ENCODE peak calls at places on chromosomes 4 and X, in four cellular contexts. Q, P, X and I are unnamed samples. For H3K4me1, the result is how much of the 10 kb centered on the place peaks cover.

GRCh38 chrX:29890004-29890403 is 325.4 kb upstream of the MAGEB2 start:
- DNase-seq in Q (no peak), P (peak), X (no peak), I (no peak)

GRCh38 chrX:134542485-134542884 is 82.5 kb downstream of the HPRT1 start:
- DNase-seq in Q (peak), X (no peak), P (peak), I (no peak)

GRCh38 chr4:20320232-20320631 is 68.5 kb downstream of the SLIT2 start:
- DNase-seq in P (no peak), X (no peak), Q (no peak), I (no peak)

GRCh38 chr4:57139783-57140182 is 29.6 kb upstream of the IGFBP7 start:
- DNase-seq in P (no peak), X (no peak), Q (peak), I (no peak)

GRCh38 chr4:101155368-101155767 is 192.0 kb downstream of the PPP3CA start:
- DNase-seq in X (no peak), Q (no peak), P (peak), I (no peak)

GRCh38 chr4:132387060-132387459 is 762.0 kb upstream of the PCDH10 start:
- DNase-seq in P (no peak), Q (no peak), X (no peak), I (no peak)

GRCh38 chr4:76673361-76673760 is 224.6 kb downstream of the SOWAHB start:
- DNase-seq in Q (no peak), P (peak), X (no peak), I (no peak)

GRCh38 chr4:41134581-41134980 is 79.8 kb downstream of the APBB2 start:
- DNase-seq in X (no peak), Q (no peak), P (peak), I (no peak)

GRCh38 chr4:33566649-33567048 is 2677.7 kb downstream of the ARAP2 start:
- DNase-seq in X (no peak), P (no peak), Q (no peak), I (no peak)

GRCh38 chr4:2754848-2755820 is 1.0 kb downstream of the TNIP2 start:
- DNase-seq in X (no peak), P (no peak), Q (no peak), I (no peak)

GRCh38 chr4:184487503-184487902 is 13.2 kb upstream of the IRF2 start:
- DNase-seq in X (no peak), Q (no peak), P (no peak), I (peak)
- H3K4me3 ChIP-seq in X (no peak), Q (no peak), P (no peak), I (no peak)

GRCh38 chr4:143352052-143352451 is 15.4 kb downstream of the GAB1 start:
- DNase-seq in X (peak), P (no peak), Q (no peak), I (no peak)

GRCh38 chr4:143353797-143354196 is 17.1 kb downstream of the GAB1 start:
- DNase-seq in P (no peak), X (no peak), Q (no peak), I (no peak)

GRCh38 chr4:143354990-143355389 is 18.3 kb downstream of the GAB1 start:
- DNase-seq in Q (no peak), X (no peak), P (no peak), I (no peak)

GRCh38 chr4:143351149-143351691 is 14.5 kb downstream of the GAB1 start:
- DNase-seq in X (no peak), Q (no peak), P (no peak), I (no peak)

GRCh38 chr4:143352720-143353119 is 16.0 kb downstream of the GAB1 start:
- DNase-seq in X (no peak), P (no peak), Q (no peak), I (no peak)
- H3K4me1 ChIP-seq in X (under half), P (under half), Q (under half), I (under half)

GRCh38 chr4:80268081-80268823 is 1.8 kb downstream of the FGF5 start:
- DNase-seq in P (peak), X (no peak), Q (no peak), I (no peak)
- H3K4me3 ChIP-seq in P (peak), X (no peak), Q (no peak), I (no peak)

DNA sequence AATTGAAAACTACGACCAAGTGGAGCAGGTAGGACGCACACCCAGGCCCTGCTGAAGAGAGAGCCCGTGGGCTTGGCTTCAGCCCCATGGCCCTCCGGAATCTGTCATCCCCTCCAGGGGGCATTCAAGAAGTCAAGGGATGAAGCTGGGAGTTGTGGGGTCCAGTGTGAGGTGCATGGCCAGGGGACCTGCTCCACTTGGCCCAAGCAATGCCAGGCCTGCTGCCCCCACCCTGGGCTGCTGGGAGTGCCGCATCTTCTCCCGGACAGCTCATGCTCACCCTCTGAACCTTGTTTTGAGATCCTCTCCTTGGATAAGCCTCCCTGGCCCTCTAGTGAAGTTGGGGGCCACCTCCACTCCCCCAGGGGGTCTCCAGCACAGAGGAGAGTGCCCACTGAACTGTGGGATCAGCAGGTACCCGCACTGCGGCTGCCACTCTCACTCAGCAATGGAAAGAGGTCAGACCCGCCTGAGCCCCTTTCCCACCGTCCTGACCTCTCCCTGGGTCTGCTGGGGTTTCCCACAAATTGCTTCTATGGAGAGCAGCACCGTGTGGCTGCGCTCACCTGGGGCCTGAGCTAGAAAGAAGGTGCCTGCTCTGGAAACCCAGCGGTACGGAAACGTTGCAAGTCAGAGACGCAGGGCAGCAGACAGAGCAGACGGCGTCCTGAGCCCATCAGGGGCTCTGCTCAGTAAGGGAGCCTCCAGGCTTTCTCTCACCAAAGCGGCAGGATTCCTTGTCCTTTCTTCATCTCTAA is 5.0 kb upstream of the ABLIM2 start:
- DNase-seq in X (no peak), Q (no peak), P (no peak), I (no peak)
- H3K4me1 ChIP-seq in X (under half), Q (under half), P (under half), I (under half)

GRCh38 chrX:82757614-82758013 is 750.5 kb upstream of the POU3F4 start:
- DNase-seq in X (no peak), P (peak), Q (no peak), I (no peak)
- H3K4me3 ChIP-seq in X (no peak), P (no peak), Q (no peak), I (no peak)

DNA sequence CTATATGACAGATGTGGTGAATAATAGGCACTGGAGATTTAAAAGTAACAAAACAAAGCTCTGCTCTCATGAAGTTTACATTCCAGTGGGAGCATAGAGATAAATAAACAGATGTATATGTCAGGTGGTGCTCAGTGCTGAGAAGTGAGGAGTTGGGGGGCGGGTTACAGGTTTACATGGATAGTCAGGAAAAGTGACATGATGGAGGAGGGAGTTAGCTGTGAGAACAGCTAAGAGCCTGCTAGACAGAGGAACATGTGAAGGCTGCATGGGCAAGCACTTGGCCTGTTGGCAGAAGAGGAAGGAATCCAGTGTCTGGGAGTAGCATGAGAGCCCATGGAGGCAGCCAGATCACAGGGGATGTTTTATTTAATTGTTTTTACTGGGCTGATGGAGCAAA is 10.2 kb upstream of the TMEM156 start:
- DNase-seq in P (no peak), X (no peak), Q (no peak), I (no peak)
- H3K4me1 ChIP-seq in P (under half), X (under half), Q (under half), I (under half)

GRCh38 chrX:17559728-17560379 is 177.4 kb upstream of the SCML1 start:
- DNase-seq in X (no peak), P (peak), Q (peak), I (peak)
- H3K4me3 ChIP-seq in X (no peak), P (no peak), Q (no peak), I (no peak)

DNA sequence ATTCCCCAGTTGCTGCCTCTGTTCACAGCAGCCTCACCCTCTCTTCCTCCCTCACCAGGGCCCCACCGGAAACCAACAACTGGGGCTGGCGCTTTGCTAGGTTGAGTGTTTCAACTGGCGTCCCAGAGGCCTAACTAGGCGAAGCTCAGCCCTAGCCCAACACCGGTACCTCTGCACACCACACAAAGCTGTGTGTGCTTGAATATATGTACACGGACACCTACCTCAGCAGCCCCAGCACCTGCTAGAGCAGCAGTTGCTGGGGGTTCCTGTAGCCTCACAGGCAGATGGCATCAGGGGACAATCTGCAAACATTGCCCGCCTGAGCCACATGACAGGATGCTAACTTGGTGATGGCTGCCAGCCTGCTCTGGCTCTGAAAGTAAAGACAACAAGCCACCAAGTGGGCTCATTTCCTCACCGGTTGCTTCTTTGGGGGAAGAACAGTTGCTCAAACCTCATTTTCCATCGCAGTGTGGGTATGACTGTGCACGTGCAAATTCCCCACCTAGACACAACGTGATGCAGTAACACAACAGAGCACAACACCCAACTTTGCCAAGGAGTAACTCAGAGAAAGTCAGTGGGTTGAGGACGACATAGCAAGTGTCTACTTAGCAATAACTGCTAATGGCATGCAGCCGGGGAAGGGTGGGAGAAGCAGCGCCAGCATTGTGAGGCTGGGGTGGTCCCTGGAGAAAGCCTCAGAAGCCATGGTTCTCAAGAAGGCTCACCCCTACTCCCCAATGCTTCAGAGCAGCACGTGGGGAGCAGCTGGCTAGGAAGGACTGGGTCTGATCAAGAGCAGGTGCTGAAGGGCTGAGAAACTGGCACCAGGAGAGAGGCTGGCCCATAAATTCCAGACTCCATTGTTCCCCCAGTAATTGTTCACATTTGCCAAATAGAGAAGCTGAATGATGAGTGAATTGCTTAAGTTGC is 139.5 kb downstream of the SH3KBP1 start:
- DNase-seq in Q (peak), X (no peak), P (no peak), I (no peak)
- H3K4me1 ChIP-seq in Q (under half), X (under half), P (under half), I (under half)

DNA sequence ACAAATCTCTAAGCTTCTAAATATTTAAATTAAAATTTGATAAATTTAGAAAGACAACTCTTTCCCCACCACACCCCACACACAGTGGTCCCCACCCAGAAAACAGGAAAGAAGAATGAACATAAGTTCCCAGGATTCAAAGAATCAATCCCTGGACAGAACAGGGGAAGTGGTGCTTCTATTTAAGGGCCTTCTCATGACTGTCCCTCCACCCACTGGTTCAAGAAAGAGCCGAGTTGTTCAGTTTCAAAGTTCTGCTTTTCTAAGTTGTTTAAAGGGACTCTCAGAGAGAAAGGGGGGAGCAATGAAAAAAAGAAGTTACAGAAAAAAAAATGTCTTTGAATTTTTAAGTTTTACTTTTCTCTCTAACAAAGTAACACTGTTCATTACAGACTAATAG is 195.8 kb downstream of the PDGFC start:
- DNase-seq in P (no peak), Q (no peak), X (no peak), I (no peak)
- H3K4me3 ChIP-seq in P (no peak), Q (no peak), X (no peak), I (no peak)